ENCODE peak calls at places on chromosomes 13 and 19, in seven cellular contexts. W, P, F, E, I, H and R are unnamed samples.

GRCh38 chr19:47228937-47229673 is 1.9 kb downstream of the BBC3 start:
- DNase-seq in P (no peak), E (no peak), F (peak; percentile 47), I (peak; percentile 39), H (no peak), W (peak; percentile 67), R (no peak)

GRCh38 chr19:35959040-35959967 is 23.1 kb downstream of the LRFN3 start:
- DNase-seq in W (no peak), I (no peak), P (no peak), H (no peak), F (no peak), E (no peak), R (no peak)

GRCh38 chr19:8209111-8209964 is at the start of gene CERS4:
- DNase-seq in P (peak; percentile 88), E (no peak), H (no peak), I (peak; percentile 10), F (no peak), W (peak; percentile 90), R (no peak)

GRCh38 chr13:50123002-50123401 is 107.8 kb downstream of the KCNRG start:
- DNase-seq in I (no peak), F (no peak), H (no peak), P (no peak), E (no peak), W (no peak), R (no peak)

GRCh38 chr13:39132286-39132685 is 94.0 kb downstream of the NHLRC3 start:
- DNase-seq in W (no peak), E (no peak), F (peak; percentile 51), H (no peak), P (no peak), I (no peak), R (no peak)

GRCh38 chr13:62324842-62325241 is 909.2 kb upstream of the PCDH20 start:
- DNase-seq in H (no peak), P (no peak), W (no peak), F (no peak), I (no peak), E (no peak), R (no peak)

GRCh38 chr13:59747529-59747928 is 416.2 kb downstream of the DIAPH3 start:
- DNase-seq in W (no peak), H (no peak), F (no peak), E (no peak), I (no peak), P (no peak), R (no peak)

GRCh38 chr13:51134763-51135365 is 23.8 kb upstream of the C13orf42 start:
- DNase-seq in P (no peak), I (no peak), H (no peak), W (no peak), E (no peak), F (no peak), R (no peak)

GRCh38 chr13:20473139-20473538 is 52.5 kb downstream of the CRYL1 start:
- DNase-seq in P (no peak), I (peak; percentile 22), F (no peak), H (no peak), W (no peak), E (peak; percentile 25), R (no peak)

GRCh38 chr13:32905063-32905863 is 111.0 kb upstream of the KL start:
- DNase-seq in P (no peak), H (no peak), F (peak; percentile 60), W (no peak), E (no peak), I (no peak), R (no peak)

GRCh38 chr19:54165222-54165621 is 5.7 kb upstream of the LENG1 start:
- DNase-seq in H (no peak), P (no peak), F (no peak), I (no peak), E (no peak), W (no peak), R (no peak)

GRCh38 chr19:54164369-54165068 is 5.0 kb upstream of the LENG1 start:
- DNase-seq in W (peak; percentile 85), H (no peak), F (peak; percentile 62), E (no peak), P (no peak), I (peak; percentile 64), R (peak; percentile 44)

GRCh38 chr19:54162241-54162805 is 2.8 kb upstream of the LENG1 start:
- DNase-seq in I (peak; percentile 76), E (no peak), W (peak; percentile 96), P (peak; percentile 90), F (peak; percentile 81), H (peak; percentile 39), R (peak; percentile 74)

GRCh38 chr19:54160948-54161347 is 1.4 kb upstream of the LENG1 start:
- DNase-seq in E (no peak), W (no peak), H (no peak), P (no peak), I (no peak), F (no peak), R (no peak)

DNA sequence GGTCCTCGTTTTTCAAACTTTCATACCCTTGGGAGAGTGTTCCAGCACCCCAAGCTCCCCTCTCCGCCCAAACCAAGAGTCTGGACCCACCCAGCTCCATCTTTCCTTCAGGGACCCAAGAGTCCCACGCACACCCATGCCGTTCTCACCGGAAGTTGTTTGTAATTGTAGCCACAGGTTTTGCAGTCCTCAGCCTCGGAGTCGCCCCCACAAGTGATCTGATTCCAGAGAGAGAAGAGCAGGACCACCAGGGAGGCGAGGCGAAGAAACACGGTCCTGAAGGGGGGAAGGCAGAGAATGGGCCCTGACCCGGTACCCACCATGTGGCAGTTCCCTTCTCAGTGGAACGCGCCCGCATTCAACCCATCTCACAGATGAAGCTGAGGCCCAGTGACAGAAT is 3.4 kb upstream of the LENG1 start:
- DNase-seq in F (no peak), I (no peak), H (no peak), W (no peak), P (no peak), E (no peak), R (no peak)
- TF ChIP-seq CTCF in F (no peak), I (no peak), H (no peak), W (no peak), P (no peak), E (no peak), R (no peak)

GRCh38 chr19:5397804-5398692 is 57.2 kb upstream of the ZNRF4 start:
- DNase-seq in W (no peak), I (no peak), F (no peak), H (no peak), E (no peak), P (no peak), R (no peak)
- TF ChIP-seq CTCF in W (no peak), I (no peak), F (no peak), H (no peak), E (no peak), P (no peak), R (no peak)

DNA sequence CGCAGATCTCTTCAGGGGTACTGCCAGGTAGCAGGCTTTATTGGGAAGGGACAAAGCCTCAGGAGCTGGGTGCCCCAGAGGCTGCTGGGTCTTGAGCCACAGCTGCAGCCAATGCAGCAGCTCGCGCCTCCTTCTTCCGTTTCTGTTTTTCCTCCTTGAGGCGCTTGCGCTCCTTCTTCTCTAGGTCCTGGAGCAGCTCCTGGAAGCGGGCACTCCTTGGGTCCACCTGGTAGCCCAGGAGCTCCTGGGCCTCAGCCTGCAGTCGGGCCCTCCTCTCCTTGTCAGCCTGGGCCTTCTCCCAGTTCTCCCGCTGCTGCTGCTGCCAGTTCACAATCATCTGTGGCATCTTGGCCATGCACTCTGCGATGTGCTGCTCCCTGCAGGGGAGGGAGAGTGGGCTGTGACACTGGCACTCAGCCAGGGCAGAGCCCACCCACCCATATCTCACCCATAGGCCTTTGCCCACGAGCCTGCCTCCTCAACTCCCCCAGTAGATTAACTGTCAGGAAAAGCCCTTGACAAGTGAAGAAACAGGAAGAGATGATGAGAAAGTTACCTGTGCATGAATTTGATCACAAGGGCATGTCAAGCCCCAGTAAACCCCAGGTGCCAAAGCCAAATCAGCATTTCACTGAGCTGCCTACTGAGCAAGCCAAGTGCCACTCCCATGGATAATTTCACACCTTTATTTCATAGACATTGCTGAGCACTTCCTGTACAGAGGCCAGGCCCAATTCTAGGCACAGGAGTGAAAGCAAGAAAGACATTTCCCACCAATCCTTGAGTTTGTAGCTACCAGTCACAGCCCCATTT is 2.7 kb downstream of the GADD45GIP1 start:
- DNase-seq in W (no peak), F (peak; percentile 55), P (no peak), E (no peak), H (no peak), I (no peak), R (no peak)
- TF ChIP-seq CTCF in W (no peak), F (no peak), P (no peak), E (no peak), H (no peak), I (no peak), R (no peak)

GRCh38 chr19:19460258-19460731 is 54.8 kb downstream of the GATAD2A start:
- DNase-seq in E (no peak), F (peak; percentile 53), I (peak; percentile 43), W (no peak), P (no peak), H (no peak), R (no peak)
- TF ChIP-seq CTCF in E (no peak), F (no peak), I (no peak), W (no peak), P (no peak), H (no peak), R (no peak)

GRCh38 chr13:80361883-80362327 is 21.0 kb upstream of the SPRY2 start:
- DNase-seq in F (peak; percentile 54), H (no peak), E (no peak), P (no peak), I (no peak), W (no peak), R (no peak)
- TF ChIP-seq CTCF in F (no peak), H (no peak), E (no peak), P (no peak), I (no peak), W (no peak), R (no peak)

GRCh38 chr19:1811942-1812425 is at the start of gene ATP8B3:
- DNase-seq in W (no peak), H (no peak), P (no peak), E (no peak), F (no peak), I (no peak), R (no peak)
- TF ChIP-seq CTCF in W (no peak), H (no peak), P (no peak), E (no peak), F (no peak), I (no peak), R (no peak)

DNA sequence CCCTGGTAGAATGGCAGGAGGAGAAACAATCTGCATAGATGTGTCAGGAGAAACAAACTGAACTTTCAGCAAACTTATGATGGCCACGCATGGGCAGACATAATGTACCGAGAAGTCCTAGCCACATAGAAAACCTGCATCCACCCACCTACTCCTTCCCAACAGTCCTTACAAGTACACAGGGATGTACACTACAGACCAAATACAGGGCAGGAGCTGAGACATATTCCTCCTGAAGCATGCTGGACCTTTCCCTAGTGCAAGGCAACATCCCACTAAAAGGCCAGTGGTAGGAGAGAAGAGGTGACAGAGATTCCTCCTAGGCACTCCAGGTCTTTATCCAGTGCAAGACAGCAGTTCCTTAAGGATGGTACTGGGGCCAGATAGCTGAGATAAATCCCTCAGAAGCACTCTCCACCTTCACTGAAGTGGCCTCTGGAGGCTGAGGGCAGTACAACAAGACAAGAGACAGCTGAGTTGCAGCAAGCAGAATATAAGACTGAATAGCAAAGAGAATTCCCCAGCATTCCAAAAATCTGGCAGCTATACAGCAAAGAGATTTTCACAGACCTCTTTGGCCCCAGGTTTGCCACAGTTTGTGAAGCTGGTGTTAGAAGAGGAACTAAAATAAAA is 18.3 kb downstream of the VWA8 start:
- DNase-seq in W (no peak), E (no peak), F (peak; percentile 55), I (peak; percentile 63), P (no peak), H (no peak), R (no peak)
- TF ChIP-seq CTCF in W (no peak), E (no peak), F (peak; percentile 63), I (peak; percentile 48), P (no peak), H (no peak), R (no peak)

GRCh38 chr13:76980075-76980718 is 11.7 kb upstream of the CLN5 start:
- DNase-seq in E (no peak), I (peak; percentile 53), P (peak; percentile 82), H (no peak), W (peak; percentile 83), F (peak; percentile 60), R (peak; percentile 75)
- TF ChIP-seq CTCF in E (peak; percentile 91), I (peak; percentile 94), P (peak; percentile 72), H (peak; percentile 96), W (peak; percentile 87), F (peak; percentile 85), R (no peak)